ENCODE peak calls at places on chromosomes 16 and 17, in seven cellular contexts. T, Z, J, Y, N, O and A are unnamed samples.

GRCh38 chr17:570403-570802 is 144.2 kb downstream of the VPS53 start:
- DNase-seq in T (no peak), N (no peak), Z (no peak), Y (no peak), J (no peak), O (no peak), A (no peak)

GRCh38 chr17:44919885-44920564 is 4.7 kb upstream of the GFAP start:
- DNase-seq in J (peak), Z (peak), Y (peak), T (peak), N (peak), O (peak), A (peak)

GRCh38 chr16:88685156-88686061 is 898 bp downstream of the SNAI3 start:
- DNase-seq in T (peak), Z (peak), J (peak), O (no peak), N (no peak), Y (peak), A (no peak)

GRCh38 chr17:76000016-76000754 is 470 bp upstream of the CDK3 start:
- DNase-seq in N (peak), Z (peak), O (no peak), T (peak), J (peak), Y (peak), A (peak)

GRCh38 chr17:74704536-74704935 is 8.2 kb downstream of the CD300LF start:
- DNase-seq in Y (no peak), J (no peak), T (no peak), N (no peak), O (no peak), Z (no peak), A (no peak)

GRCh38 chr16:74698220-74698619 is 2.4 kb downstream of the MLKL start:
- DNase-seq in N (no peak), Y (no peak), Z (no peak), J (no peak), O (peak), T (no peak), A (no peak)

GRCh38 chr17:17853811-17854527 is 17.2 kb upstream of the SREBF1 start:
- DNase-seq in J (no peak), N (no peak), O (no peak), T (no peak), Z (no peak), Y (no peak), A (no peak)

GRCh38 chr17:41966453-41967140 is at the start of gene CNP:
- DNase-seq in Y (peak), N (peak), J (peak), T (peak), O (peak), Z (peak), A (peak)

GRCh38 chr17:74430385-74430705 is 1.5 kb upstream of the GPRC5C start:
- DNase-seq in T (no peak), Z (peak), N (no peak), J (no peak), O (no peak), Y (no peak), A (no peak)

GRCh38 chr17:66426397-66427033 is 124.1 kb downstream of the PRKCA start:
- DNase-seq in N (peak), Y (peak), J (no peak), O (no peak), Z (peak), T (peak), A (peak)

GRCh38 chr16:81836279-81837054 is 57.4 kb downstream of the PLCG2 start:
- DNase-seq in O (peak), Y (no peak), J (no peak), T (no peak), Z (no peak), N (peak), A (no peak)

GRCh38 chr16:65697061-65697460 is 575.2 kb upstream of the CDH11 start:
- DNase-seq in N (no peak), J (no peak), Z (no peak), O (no peak), T (no peak), Y (no peak), A (no peak)

GRCh38 chr16:85902366-85903155 is 3.6 kb downstream of the IRF8 start:
- DNase-seq in T (no peak), Y (no peak), Z (no peak), O (peak), J (no peak), N (no peak), A (no peak)

GRCh38 chr16:49800441-49800840 is 55.5 kb downstream of the ZNF423 start:
- DNase-seq in J (no peak), N (no peak), Z (no peak), Y (no peak), T (no peak), O (no peak), A (no peak)

GRCh38 chr17:1485311-1485747 is 7.2 kb downstream of the MYO1C start:
- DNase-seq in J (peak), O (no peak), N (no peak), Z (peak), Y (peak), T (peak), A (no peak)

GRCh38 chr16:12186774-12187335 is 210.3 kb downstream of the SNX29 start:
- DNase-seq in J (no peak), N (no peak), O (no peak), Y (no peak), Z (peak), T (no peak), A (no peak)

GRCh38 chr16:53565300-53565699 is 62.3 kb upstream of the AKTIP start:
- DNase-seq in J (no peak), T (no peak), N (no peak), O (no peak), Y (no peak), Z (no peak), A (no peak)

GRCh38 chr16:67961551-67961957 is 6.9 kb downstream of the SLC12A4 start:
- DNase-seq in N (no peak), Z (no peak), O (no peak), J (peak), Y (no peak), T (no peak), A (no peak)

GRCh38 chr17:30433514-30433913 is 43.7 kb upstream of the GOSR1 start:
- DNase-seq in Z (peak), N (peak), Y (peak), T (no peak), J (no peak), O (no peak), A (no peak)

GRCh38 chr17:14805348-14805747 is 459.8 kb downstream of the PMP22 start:
- DNase-seq in J (no peak), Y (no peak), N (no peak), O (no peak), T (peak), Z (peak), A (no peak)

GRCh38 chr16:81830845-81831600 is 51.9 kb downstream of the PLCG2 start:
- DNase-seq in J (no peak), Z (no peak), T (no peak), N (no peak), O (no peak), Y (no peak), A (no peak)

GRCh38 chr16:85396879-85397871 is 215.9 kb upstream of the GSE1 start:
- DNase-seq in Y (peak), N (no peak), O (no peak), J (no peak), T (peak), Z (peak), A (no peak)

GRCh38 chr17:42413464-42414040 is 9.5 kb downstream of the CAVIN1 start:
- DNase-seq in J (no peak), Z (no peak), T (no peak), Y (no peak), O (no peak), N (no peak), A (no peak)

GRCh38 chr17:1577186-1577585 is 14.6 kb upstream of the PITPNA start:
- DNase-seq in J (no peak), T (peak), O (no peak), Z (peak), Y (no peak), N (no peak), A (peak)

GRCh38 chr17:76445697-76446448 is 7.1 kb downstream of the UBE2O start:
- DNase-seq in Y (no peak), Z (no peak), J (no peak), T (no peak), O (no peak), N (no peak), A (no peak)

GRCh38 chr16:87681990-87682570 is 79.8 kb downstream of the JPH3 start:
- DNase-seq in N (peak), T (peak), O (no peak), J (no peak), Z (peak), Y (no peak), A (no peak)

GRCh38 chr16:86549893-86550190 is 5.2 kb downstream of the MTHFSD start:
- DNase-seq in J (no peak), Y (no peak), Z (no peak), N (no peak), O (no peak), T (no peak), A (no peak)

GRCh38 chr17:79027274-79027924 is 3.4 kb downstream of the C1QTNF1 start:
- DNase-seq in Y (no peak), Z (no peak), J (peak), N (no peak), T (no peak), O (no peak), A (no peak)

GRCh38 chr16:24738895-24739294 is 9.4 kb downstream of the TNRC6A start:
- DNase-seq in T (no peak), N (no peak), Z (no peak), Y (no peak), J (no peak), O (no peak), A (peak)

GRCh38 chr17:49468827-49469385 is 26.2 kb upstream of the NGFR start:
- DNase-seq in J (no peak), Y (no peak), O (no peak), Z (no peak), T (no peak), N (no peak), A (no peak)

GRCh38 chr17:17805575-17805974 is 31.2 kb downstream of the SREBF1 start:
- DNase-seq in N (no peak), Z (no peak), Y (no peak), J (no peak), T (no peak), O (no peak), A (no peak)

GRCh38 chr17:10118788-10119130 is 79.6 kb downstream of the GAS7 start:
- DNase-seq in T (no peak), N (no peak), Y (no peak), J (no peak), Z (no peak), O (no peak), A (peak)

GRCh38 chr17:10121971-10122707 is 76.3 kb downstream of the GAS7 start:
- DNase-seq in Y (no peak), N (no peak), O (peak), J (no peak), Z (no peak), T (no peak), A (no peak)

GRCh38 chr17:10119203-10120112 is 78.9 kb downstream of the GAS7 start:
- DNase-seq in O (peak), T (peak), N (peak), Y (no peak), Z (no peak), J (no peak), A (peak)

GRCh38 chr17:10120113-10120485 is 78.3 kb downstream of the GAS7 start:
- DNase-seq in Y (no peak), O (no peak), Z (no peak), N (no peak), T (no peak), J (no peak), A (peak)

GRCh38 chr17:10120749-10121148 is 77.7 kb downstream of the GAS7 start:
- DNase-seq in Z (no peak), O (no peak), Y (no peak), N (no peak), J (no peak), T (no peak), A (no peak)
- TF ChIP-seq REST in Z (no peak), O (no peak), Y (no peak), N (no peak), J (no peak), T (no peak), A (no peak)

GRCh38 chr17:43427362-43428043 is 28.7 kb downstream of the ARL4D start:
- DNase-seq in N (no peak), O (no peak), Z (no peak), T (no peak), J (no peak), Y (no peak), A (no peak)

GRCh38 chr17:43428524-43428923 is 29.7 kb downstream of the ARL4D start:
- DNase-seq in O (no peak), J (no peak), N (no peak), Y (no peak), Z (no peak), T (no peak), A (no peak)

GRCh38 chr17:43418441-43419374 is 19.9 kb downstream of the ARL4D start:
- DNase-seq in T (peak), N (peak), Z (peak), J (no peak), O (no peak), Y (peak), A (peak)

DNA sequence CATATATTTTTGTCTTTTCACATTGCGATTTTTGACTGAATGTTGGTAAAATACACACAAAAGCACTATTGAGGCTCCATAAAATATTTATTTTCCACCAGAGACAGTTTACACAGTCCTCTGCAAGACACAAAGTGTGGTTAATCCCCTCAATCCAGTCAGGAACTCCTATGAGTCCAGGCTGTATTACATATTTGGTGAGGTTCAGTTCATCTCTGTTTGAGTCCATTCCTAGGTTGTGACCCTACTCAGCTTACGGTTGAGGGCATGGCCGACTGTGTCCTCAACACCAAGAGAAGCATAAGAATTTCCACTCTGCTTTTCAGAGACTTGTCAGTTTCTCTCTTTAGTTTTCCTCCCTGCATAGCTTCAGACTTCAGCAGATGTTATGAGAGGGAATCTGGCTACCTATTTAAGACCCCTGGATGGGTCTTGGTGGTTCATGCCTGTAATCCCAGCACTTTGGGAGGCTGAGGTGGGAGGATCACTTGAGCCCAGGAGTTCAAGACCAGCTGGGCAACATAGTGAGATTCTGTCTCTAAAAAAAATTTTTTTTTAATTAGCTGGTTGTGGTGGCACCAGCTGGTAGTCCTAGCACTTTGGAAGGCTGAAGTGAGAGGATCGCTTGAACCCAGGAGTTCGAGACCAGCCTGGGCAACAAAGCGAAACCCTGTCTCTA is 25.1 kb downstream of the ARL4D start:
- DNase-seq in Z (no peak), J (no peak), O (no peak), N (no peak), T (no peak), Y (no peak), A (no peak)
- TF ChIP-seq REST in Z (no peak), J (no peak), O (no peak), N (no peak), T (no peak), Y (no peak), A (no peak)

GRCh38 chr17:39008633-39009032 is 41.4 kb upstream of the FBXO47 start:
- DNase-seq in T (no peak), Y (no peak), O (no peak), N (no peak), Z (no peak), J (no peak), A (no peak)

GRCh38 chr17:39001703-39002637 is 34.8 kb upstream of the FBXO47 start:
- DNase-seq in Z (peak), O (no peak), T (peak), J (no peak), Y (peak), N (no peak), A (peak)

GRCh38 chr17:39000021-39000601 is 32.9 kb upstream of the FBXO47 start:
- DNase-seq in Y (no peak), T (no peak), Z (no peak), N (no peak), O (no peak), J (no peak), A (no peak)

GRCh38 chr17:39002991-39003715 is 36.0 kb upstream of the FBXO47 start:
- DNase-seq in J (no peak), T (no peak), N (no peak), O (no peak), Y (peak), Z (no peak), A (no peak)
- TF ChIP-seq REST in J (no peak), T (no peak), N (no peak), O (no peak), Y (no peak), Z (no peak), A (no peak)

GRCh38 chr16:9136596-9136995 is 45.2 kb downstream of the HAPSTR1 start:
- DNase-seq in T (no peak), N (no peak), Y (no peak), J (no peak), O (no peak), Z (no peak), A (no peak)

GRCh38 chr16:9139965-9140364 is 48.5 kb downstream of the HAPSTR1 start:
- DNase-seq in O (no peak), Y (peak), J (peak), N (peak), T (peak), Z (peak), A (peak)

GRCh38 chr16:9141813-9142212 is 50.4 kb downstream of the HAPSTR1 start:
- DNase-seq in J (no peak), T (no peak), N (no peak), Z (no peak), Y (no peak), O (no peak), A (no peak)

GRCh38 chr16:9138021-9138680 is 46.7 kb downstream of the HAPSTR1 start:
- DNase-seq in T (no peak), O (no peak), N (no peak), J (no peak), Z (no peak), Y (no peak), A (no peak)

DNA sequence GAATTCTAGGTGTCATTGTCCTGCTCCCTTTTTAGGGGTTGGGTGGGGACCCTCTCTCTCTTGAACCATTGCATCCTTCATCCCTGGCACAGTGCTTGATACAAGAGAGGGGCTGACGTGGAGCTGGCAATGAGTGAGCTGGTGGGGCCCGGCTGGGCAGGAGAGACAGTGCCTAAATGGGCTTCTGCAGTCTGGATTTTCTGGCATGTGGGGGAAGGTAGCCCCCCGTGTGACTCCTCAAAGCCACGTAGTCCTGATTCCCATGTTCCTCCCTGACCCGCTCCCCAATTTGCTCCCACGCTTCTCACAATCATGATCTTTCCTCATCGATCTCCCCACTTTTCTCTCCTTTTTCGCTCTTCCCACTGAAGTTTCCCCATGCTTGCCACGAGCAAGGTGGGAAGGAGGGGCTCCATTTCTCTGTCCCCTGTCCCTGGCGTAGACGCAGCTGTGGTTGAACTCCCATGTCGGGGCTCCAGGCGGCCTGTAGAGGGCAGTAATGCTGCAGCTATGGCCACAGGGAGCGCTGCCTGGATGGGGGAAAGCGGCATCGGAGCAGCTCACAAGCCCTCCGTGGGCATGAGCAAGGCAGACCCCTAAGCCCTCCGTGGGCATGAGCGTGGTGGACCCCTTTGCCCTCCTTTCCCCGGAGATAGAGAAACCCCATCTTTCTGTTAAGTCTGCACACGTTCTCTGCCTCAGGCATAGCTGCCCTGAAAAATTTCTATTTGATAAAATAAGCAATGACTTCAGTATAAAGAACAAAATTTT is 47.5 kb downstream of the HAPSTR1 start:
- DNase-seq in Y (peak), O (no peak), Z (peak), J (peak), T (peak), N (peak), A (no peak)
- TF ChIP-seq REST in Y (no peak), O (no peak), Z (no peak), J (no peak), T (no peak), N (no peak), A (no peak)

GRCh38 chr17:61405047-61405685 is 5.5 kb downstream of the TBX2 start:
- DNase-seq in Y (no peak), N (no peak), O (no peak), J (peak), Z (no peak), T (peak), A (no peak)
- TF ChIP-seq REST in Y (no peak), N (no peak), O (no peak), J (no peak), Z (no peak), T (no peak), A (peak)

GRCh38 chr16:23082161-23082788 is 67.0 kb downstream of the USP31 start:
- DNase-seq in J (peak), T (no peak), O (no peak), Z (peak), Y (no peak), N (no peak), A (no peak)
- TF ChIP-seq REST in J (no peak), T (no peak), O (no peak), Z (no peak), Y (no peak), N (no peak), A (no peak)

GRCh38 chr17:59884861-59885260 is 7.9 kb downstream of the TUBD1 start:
- DNase-seq in Z (no peak), O (no peak), Y (no peak), N (no peak), T (no peak), J (no peak), A (no peak)
- TF ChIP-seq REST in Z (no peak), O (no peak), Y (no peak), N (no peak), T (no peak), J (no peak), A (no peak)

GRCh38 chr16:71971571-71971970 is 28.6 kb downstream of the PKD1L3 start:
- DNase-seq in T (no peak), O (no peak), Y (no peak), N (no peak), J (no peak), Z (no peak), A (no peak)

GRCh38 chr16:71969353-71969752 is 30.8 kb downstream of the PKD1L3 start:
- DNase-seq in T (no peak), J (no peak), N (no peak), O (no peak), Y (no peak), Z (no peak), A (no peak)

GRCh38 chr16:71972356-71972755 is 27.8 kb downstream of the PKD1L3 start:
- DNase-seq in N (no peak), T (no peak), Z (no peak), Y (no peak), O (no peak), J (no peak), A (no peak)

GRCh38 chr16:71974068-71974818 is 26.0 kb downstream of the PKD1L3 start:
- DNase-seq in Z (no peak), Y (peak), O (no peak), T (no peak), J (no peak), N (no peak), A (no peak)
- TF ChIP-seq REST in Z (no peak), Y (no peak), O (no peak), T (no peak), J (no peak), N (no peak), A (no peak)